ENCODE peak calls at places on chromosomes 2 and 18, in five cellular contexts. H, I, D, X and V are unnamed samples.

GRCh38 chr18:58231930-58232329 is 187.9 kb downstream of the NEDD4L start:
- DNase-seq in H (no peak), I (peak), D (peak), X (no peak), V (peak)

GRCh38 chr2:197315371-197315770 is 4.8 kb upstream of the ANKRD44 start:
- DNase-seq in H (no peak), I (no peak), D (no peak), X (no peak), V (no peak)

GRCh38 chr2:96685592-96686459 is 43.3 kb downstream of the FER1L5 start:
- DNase-seq in H (no peak), I (peak), D (peak), X (peak), V (peak)

GRCh38 chr18:44592639-44593038 is 88.0 kb upstream of the SETBP1 start:
- DNase-seq in H (no peak), I (no peak), D (no peak), X (no peak), V (no peak)

GRCh38 chr2:58812766-58813344 is 571.7 kb upstream of the FANCL start:
- DNase-seq in H (no peak), I (no peak), D (no peak), X (no peak), V (no peak)

GRCh38 chr2:112474844-112475486 is 7.0 kb upstream of the TTL start:
- DNase-seq in H (no peak), I (no peak), D (no peak), X (no peak), V (no peak)

GRCh38 chr2:235049069-235049468 is 97.3 kb downstream of the SH3BP4 start:
- DNase-seq in H (no peak), I (no peak), D (no peak), X (no peak), V (no peak)

GRCh38 chr2:200137275-200137674 is 169.2 kb upstream of the SPATS2L start:
- DNase-seq in H (no peak), I (no peak), D (no peak), X (no peak), V (no peak)

GRCh38 chr2:183490930-183491329 is 366.7 kb downstream of the NUP35 start:
- DNase-seq in H (no peak), I (no peak), D (no peak), X (no peak), V (no peak)

GRCh38 chr2:170201734-170202393 is 23.9 kb downstream of the MYO3B start:
- DNase-seq in H (no peak), I (no peak), D (no peak), X (no peak), V (no peak)

GRCh38 chr18:7369006-7369405 is 138.1 kb downstream of the LRRC30 start:
- DNase-seq in H (no peak), I (no peak), D (peak), X (no peak), V (no peak)

GRCh38 chr2:160238392-160238791 is 38.3 kb upstream of the ITGB6 start:
- DNase-seq in H (no peak), I (no peak), D (no peak), X (no peak), V (no peak)

GRCh38 chr2:85523906-85524566 is 14.9 kb upstream of the MAT2A start:
- DNase-seq in H (no peak), I (no peak), D (no peak), X (no peak), V (no peak)

GRCh38 chr2:207241198-207241597 is 75.5 kb upstream of the KLF7 start:
- DNase-seq in H (no peak), I (no peak), D (no peak), X (no peak), V (no peak)

GRCh38 chr2:31238126-31238905 is 4.4 kb downstream of the EHD3 start:
- DNase-seq in H (no peak), I (no peak), D (no peak), X (no peak), V (no peak)

GRCh38 chr18:34219651-34220050 is 5.1 kb downstream of the NOL4 start:
- DNase-seq in H (no peak), I (no peak), D (no peak), X (no peak), V (no peak)

GRCh38 chr2:191617589-191617988 is 60.3 kb upstream of the NABP1 start:
- DNase-seq in H (no peak), I (no peak), D (no peak), X (no peak), V (no peak)

GRCh38 chr2:67702284-67702683 is 305.2 kb downstream of the ETAA1 start:
- DNase-seq in H (no peak), I (no peak), D (no peak), X (no peak), V (no peak)

GRCh38 chr2:121019073-121019472 is 265.9 kb downstream of the TFCP2L1 start:
- DNase-seq in H (no peak), I (no peak), D (no peak), X (peak), V (no peak)

GRCh38 chr2:27702302-27702701 is 38.6 kb downstream of the SLC4A1AP start:
- DNase-seq in H (no peak), I (no peak), D (no peak), X (no peak), V (peak)

GRCh38 chr2:27701676-27702075 is 38.0 kb downstream of the SLC4A1AP start:
- DNase-seq in H (peak), I (no peak), D (no peak), X (no peak), V (no peak)

GRCh38 chr2:27705851-27706622 is 42.3 kb downstream of the SLC4A1AP start:
- DNase-seq in H (peak), I (peak), D (peak), X (no peak), V (peak)

GRCh38 chr2:27703638-27704341 is 40.1 kb downstream of the SLC4A1AP start:
- DNase-seq in H (peak), I (peak), D (peak), X (peak), V (peak)

GRCh38 chr2:27704342-27704876 is 40.7 kb downstream of the SLC4A1AP start:
- DNase-seq in H (no peak), I (no peak), D (no peak), X (no peak), V (no peak)
- TF ChIP-seq JUN in H (no peak), I (no peak), D (no peak), X (no peak), V (no peak)

GRCh38 chr2:10389191-10389590 is 58.9 kb downstream of the ODC1 start:
- DNase-seq in H (no peak), I (no peak), D (no peak), X (no peak), V (no peak)

GRCh38 chr2:10392548-10392947 is 55.6 kb downstream of the ODC1 start:
- DNase-seq in H (no peak), I (no peak), D (no peak), X (no peak), V (peak)

GRCh38 chr2:10392100-10392499 is 56.0 kb downstream of the ODC1 start:
- DNase-seq in H (no peak), I (no peak), D (no peak), X (no peak), V (no peak)

GRCh38 chr2:10389596-10389995 is 58.5 kb downstream of the ODC1 start:
- DNase-seq in H (no peak), I (no peak), D (no peak), X (no peak), V (no peak)

GRCh38 chr2:10390369-10390801 is 57.7 kb downstream of the ODC1 start:
- DNase-seq in H (no peak), I (no peak), D (no peak), X (no peak), V (no peak)
- TF ChIP-seq JUN in H (no peak), I (no peak), D (no peak), X (no peak), V (no peak)

GRCh38 chr18:56637897-56638231 is 528 bp downstream of the TXNL1 start:
- DNase-seq in H (no peak), I (peak), D (no peak), X (peak), V (no peak)
- TF ChIP-seq JUN in H (no peak), I (no peak), D (no peak), X (no peak), V (no peak)

GRCh38 chr2:20563833-20564232 is 87.1 kb downstream of the HS1BP3 start:
- DNase-seq in H (no peak), I (no peak), D (peak), X (no peak), V (no peak)
- TF ChIP-seq JUN in H (no peak), I (no peak), D (no peak), X (no peak), V (no peak)

GRCh38 chr2:60533114-60534033 is 20.1 kb downstream of the BCL11A start:
- DNase-seq in H (no peak), I (no peak), D (no peak), X (no peak), V (peak)
- TF ChIP-seq JUN in H (no peak), I (no peak), D (no peak), X (no peak), V (no peak)

GRCh38 chr18:8948471-8949149 is 153.9 kb upstream of the NDUFV2 start:
- DNase-seq in H (peak), I (no peak), D (no peak), X (no peak), V (no peak)
- TF ChIP-seq JUN in H (no peak), I (no peak), D (no peak), X (no peak), V (no peak)

GRCh38 chr2:153235516-153235915 is 243.0 kb downstream of the RPRM start:
- DNase-seq in H (no peak), I (no peak), D (no peak), X (no peak), V (no peak)

GRCh38 chr2:153230977-153231376 is 247.6 kb downstream of the RPRM start:
- DNase-seq in H (no peak), I (no peak), D (no peak), X (no peak), V (no peak)

GRCh38 chr2:153232474-153232873 is 246.1 kb downstream of the RPRM start:
- DNase-seq in H (no peak), I (no peak), D (no peak), X (no peak), V (no peak)
- TF ChIP-seq JUN in H (no peak), I (no peak), D (no peak), X (no peak), V (no peak)

DNA sequence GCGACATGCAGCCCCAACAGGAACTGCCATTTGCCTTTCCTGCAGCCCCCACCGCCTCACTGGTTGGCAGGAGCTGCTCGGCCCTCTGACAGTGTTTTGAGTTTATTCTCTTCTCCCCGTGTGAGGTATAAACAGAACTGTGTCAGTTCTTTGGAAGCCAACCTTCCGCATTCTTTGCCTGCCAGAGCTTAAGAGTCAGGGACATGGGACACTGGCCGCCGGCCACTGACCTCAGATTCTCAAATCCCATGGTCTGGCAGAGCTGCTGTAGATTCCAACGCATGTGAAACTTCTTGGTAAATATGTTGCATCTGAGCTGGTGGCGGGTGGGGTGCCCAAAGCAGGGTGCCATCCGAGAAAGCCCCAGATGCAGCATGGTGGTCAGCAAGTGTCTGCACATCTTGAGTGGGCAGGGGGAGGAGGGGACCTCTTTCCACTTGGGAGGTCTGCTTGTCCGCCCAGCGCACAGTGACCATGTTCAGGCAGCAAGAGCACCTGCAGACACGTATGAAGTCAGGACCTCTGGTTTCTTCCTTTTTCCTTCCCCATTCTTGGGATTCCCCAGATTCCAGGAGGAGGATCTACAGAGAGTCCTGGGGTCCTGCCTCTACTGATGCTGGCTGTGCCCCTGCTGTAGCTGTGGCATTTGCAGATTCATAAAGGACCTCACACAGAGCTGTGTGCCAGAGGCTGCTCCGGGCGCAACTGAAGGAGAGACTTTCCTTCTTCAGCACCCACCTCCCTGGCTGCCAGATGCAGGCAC is 23.8 kb downstream of the ASB18 start:
- DNase-seq in H (no peak), I (no peak), D (no peak), X (no peak), V (no peak)
- TF ChIP-seq JUN in H (no peak), I (no peak), D (no peak), X (no peak), V (no peak)

GRCh38 chr2:189253841-189254240 is 74.3 kb upstream of the COL5A2 start:
- DNase-seq in H (no peak), I (no peak), D (no peak), X (no peak), V (no peak)
- TF ChIP-seq JUN in H (no peak), I (no peak), D (no peak), X (no peak), V (no peak)

DNA sequence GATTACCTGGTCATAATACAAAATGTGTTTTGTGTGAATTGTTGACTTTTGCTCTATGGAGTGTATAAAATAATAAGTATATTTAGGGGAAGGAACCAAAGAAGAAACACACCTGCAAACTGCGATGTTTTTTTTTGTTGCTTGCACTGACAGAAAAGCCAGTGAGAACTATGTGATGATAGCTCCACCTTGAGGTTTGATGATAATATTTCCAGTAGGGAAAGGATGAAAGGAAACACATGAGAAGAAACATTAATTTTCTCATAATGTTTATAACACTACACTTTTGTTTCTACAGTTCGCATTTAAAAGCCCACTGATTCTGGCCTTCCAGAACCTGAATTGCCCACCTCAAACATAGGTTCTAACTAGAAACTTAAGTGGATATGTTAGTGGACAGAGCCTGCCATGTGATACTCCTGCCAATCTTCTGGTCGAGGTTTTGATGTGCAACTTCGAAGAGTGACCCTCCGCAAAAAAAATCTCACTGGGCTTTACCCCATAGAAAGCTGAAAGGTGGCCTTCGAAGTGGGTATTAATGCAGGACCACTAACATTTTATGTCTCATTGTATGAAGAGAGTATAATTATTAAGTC is 476.4 kb upstream of the SPHKAP start:
- DNase-seq in H (peak), I (no peak), D (no peak), X (no peak), V (peak)
- TF ChIP-seq JUN in H (no peak), I (no peak), D (no peak), X (no peak), V (no peak)